ENCODE peak calls at places on chromosomes 13 and 19, in four cellular contexts. One of them, this sample, is unnamed.

GRCh38 chr13:39531646-39532045 is 71.3 kb downstream of the LHFPL6 start:
- DNase-seq in heart left ventricle: no peak
- DNase-seq in IMR-90: peak
- DNase-seq in uterus: no peak
- DNase-seq in this sample: no peak

GRCh38 chr13:55999709-56000108 is 1141.0 kb upstream of the PRR20A start:
- DNase-seq in heart left ventricle: no peak
- DNase-seq in IMR-90: no peak
- DNase-seq in uterus: no peak
- DNase-seq in this sample: no peak

GRCh38 chr19:16117594-16118033 is 5.9 kb downstream of the RAB8A start:
- DNase-seq in heart left ventricle: no peak
- DNase-seq in IMR-90: no peak
- DNase-seq in uterus: no peak
- DNase-seq in this sample: no peak

GRCh38 chr13:30107536-30108136 is 199.7 kb downstream of the KATNAL1 start:
- DNase-seq in heart left ventricle: no peak
- DNase-seq in IMR-90: peak
- DNase-seq in uterus: no peak
- DNase-seq in this sample: no peak

GRCh38 chr19:47711652-47712239 is 1.5 kb upstream of the EHD2 start:
- DNase-seq in heart left ventricle: no peak
- DNase-seq in IMR-90: no peak
- DNase-seq in uterus: no peak
- DNase-seq in this sample: no peak

GRCh38 chr19:18306903-18307681 is 15.8 kb downstream of the LSM4 start:
- DNase-seq in heart left ventricle: no peak
- DNase-seq in IMR-90: no peak
- DNase-seq in uterus: no peak
- DNase-seq in this sample: no peak

GRCh38 chr13:81048026-81048461 is 707.1 kb upstream of the SPRY2 start:
- DNase-seq in heart left ventricle: no peak
- DNase-seq in IMR-90: no peak
- DNase-seq in uterus: no peak
- DNase-seq in this sample: no peak

GRCh38 chr13:43333176-43333575 is 309.8 kb downstream of the DNAJC15 start:
- DNase-seq in heart left ventricle: no peak
- DNase-seq in IMR-90: no peak
- DNase-seq in uterus: no peak
- DNase-seq in this sample: no peak

GRCh38 chr19:13066933-13067831 is 35.5 kb downstream of the LYL1 start:
- DNase-seq in heart left ventricle: no peak
- DNase-seq in IMR-90: no peak
- DNase-seq in uterus: no peak
- DNase-seq in this sample: no peak

GRCh38 chr19:49744946-49745381 is 18.1 kb downstream of the TSKS start:
- DNase-seq in heart left ventricle: no peak
- DNase-seq in IMR-90: no peak
- DNase-seq in uterus: no peak
- DNase-seq in this sample: no peak

GRCh38 chr19:38073806-38074685 is 150.0 kb downstream of the DPF1 start:
- DNase-seq in heart left ventricle: no peak
- DNase-seq in IMR-90: peak
- DNase-seq in uterus: no peak
- DNase-seq in this sample: no peak

DNA sequence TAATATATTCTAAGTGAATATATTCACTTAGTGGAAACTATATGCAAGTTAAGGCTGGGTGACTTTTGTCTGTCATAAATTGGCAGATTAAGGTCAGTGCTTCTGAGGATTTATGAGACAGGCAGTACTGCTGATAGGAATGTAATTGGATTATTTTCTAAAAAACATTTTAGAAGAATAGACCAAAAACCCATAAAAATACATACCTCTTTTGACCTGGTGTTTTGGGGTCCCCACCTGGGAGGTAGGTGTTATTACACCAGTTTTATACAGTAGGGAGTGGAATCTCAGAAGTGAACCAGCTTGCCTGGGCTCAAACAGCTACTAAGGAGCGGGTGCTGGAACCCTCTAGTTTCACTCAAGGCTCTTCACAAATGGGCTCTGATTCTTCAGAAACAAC is 25.3 kb downstream of the COG3 start:
- DNase-seq in heart left ventricle: no peak
- DNase-seq in IMR-90: no peak
- DNase-seq in uterus: no peak
- DNase-seq in this sample: no peak
- TF ChIP-seq CTCF in heart left ventricle: no peak
- TF ChIP-seq CTCF in IMR-90: no peak
- TF ChIP-seq CTCF in uterus: no peak
- TF ChIP-seq CTCF in this sample: no peak

DNA sequence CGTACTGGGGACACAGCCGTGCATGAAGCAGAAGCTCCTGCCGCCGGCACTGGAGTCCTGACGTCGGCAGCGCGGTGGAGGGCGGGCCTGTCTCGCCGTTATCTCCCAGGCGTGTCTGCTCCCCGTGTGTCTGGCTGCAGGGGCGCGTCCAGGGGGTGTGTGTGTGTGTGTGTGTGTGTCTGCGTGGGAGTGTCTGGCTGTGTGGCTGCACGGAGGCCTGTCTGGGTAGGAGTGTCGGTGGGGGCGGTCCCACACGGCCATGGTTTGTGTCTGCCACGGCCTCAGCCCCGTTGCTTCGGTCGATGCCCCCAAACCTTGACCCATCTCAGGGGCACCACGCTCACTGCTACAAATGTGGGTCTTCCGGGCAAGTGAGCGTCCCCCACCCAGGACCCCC is 18.3 kb downstream of the ARID3A start:
- DNase-seq in heart left ventricle: no peak
- DNase-seq in IMR-90: no peak
- DNase-seq in uterus: peak
- DNase-seq in this sample: no peak
- TF ChIP-seq POLR2A in heart left ventricle: no peak
- TF ChIP-seq POLR2A in IMR-90: no peak
- TF ChIP-seq POLR2A in uterus: no peak
- TF ChIP-seq POLR2A in this sample: no peak

DNA sequence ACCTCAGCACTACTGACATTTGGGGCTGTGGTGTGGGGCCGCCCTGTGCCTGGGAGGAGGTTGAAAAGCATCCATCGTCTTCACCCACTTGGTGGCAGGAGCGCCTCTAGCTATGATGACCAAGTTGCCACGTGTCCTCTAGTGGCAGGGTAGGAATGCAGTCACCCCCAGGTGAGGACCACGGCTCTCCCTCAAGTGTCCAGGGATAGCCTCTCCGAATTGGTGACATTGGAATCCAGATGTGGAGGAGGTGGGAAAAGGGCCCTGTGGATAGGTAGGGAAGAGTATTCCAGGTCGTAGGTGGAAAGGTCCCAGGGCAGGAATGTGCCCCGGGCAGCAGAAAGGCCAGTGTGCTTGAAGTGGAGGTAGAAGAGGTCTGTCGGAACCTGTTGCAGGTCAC is 37.6 kb downstream of the ARHGEF18 start:
- DNase-seq in heart left ventricle: no peak
- DNase-seq in IMR-90: no peak
- DNase-seq in uterus: no peak
- DNase-seq in this sample: no peak
- TF ChIP-seq CTCF in heart left ventricle: no peak
- TF ChIP-seq CTCF in IMR-90: no peak
- TF ChIP-seq CTCF in uterus: no peak
- TF ChIP-seq CTCF in this sample: no peak

GRCh38 chr19:54158812-54159351 is 639 bp downstream of the LENG1 start:
- DNase-seq in heart left ventricle: no peak
- DNase-seq in IMR-90: peak
- DNase-seq in uterus: no peak
- DNase-seq in this sample: no peak

GRCh38 chr19:54159352-54160181 is at the start of gene LENG1:
- DNase-seq in heart left ventricle: peak
- DNase-seq in IMR-90: peak
- DNase-seq in uterus: peak
- DNase-seq in this sample: peak

GRCh38 chr19:54160948-54161347 is 1.4 kb upstream of the LENG1 start:
- DNase-seq in heart left ventricle: no peak
- DNase-seq in IMR-90: no peak
- DNase-seq in uterus: no peak
- DNase-seq in this sample: no peak

GRCh38 chr19:54162241-54162805 is 2.8 kb upstream of the LENG1 start:
- DNase-seq in heart left ventricle: peak
- DNase-seq in IMR-90: peak
- DNase-seq in uterus: peak
- DNase-seq in this sample: peak

GRCh38 chr19:54160182-54160811 is 776 bp upstream of the LENG1 start:
- DNase-seq in heart left ventricle: no peak
- DNase-seq in IMR-90: peak
- DNase-seq in uterus: no peak
- DNase-seq in this sample: no peak
- TF ChIP-seq POLR2A in heart left ventricle: no peak
- TF ChIP-seq POLR2A in IMR-90: no peak
- TF ChIP-seq POLR2A in uterus: no peak
- TF ChIP-seq POLR2A in this sample: no peak

DNA sequence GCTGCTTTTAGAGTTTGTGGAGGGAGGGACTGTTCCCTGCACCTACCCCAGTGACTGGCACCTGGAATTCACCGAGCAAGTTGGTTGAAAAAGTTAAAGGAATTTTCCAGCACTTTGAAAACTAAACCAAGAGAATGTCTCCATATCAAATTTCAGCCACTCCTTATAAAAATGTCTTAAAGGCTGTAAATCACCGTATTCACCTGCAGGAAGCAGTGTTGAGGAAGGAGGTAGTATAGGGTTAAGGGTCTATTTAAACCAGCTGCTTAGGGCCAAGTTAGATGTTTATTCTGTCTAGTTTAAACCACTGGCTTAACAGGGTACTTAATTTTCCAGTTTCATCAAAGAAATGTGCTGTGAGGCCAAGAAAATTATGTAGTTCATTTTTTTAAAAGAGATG is 3.8 kb upstream of the RAB20 start:
- DNase-seq in heart left ventricle: no peak
- DNase-seq in IMR-90: no peak
- DNase-seq in uterus: no peak
- DNase-seq in this sample: no peak
- TF ChIP-seq CTCF in heart left ventricle: no peak
- TF ChIP-seq CTCF in IMR-90: peak
- TF ChIP-seq CTCF in uterus: no peak
- TF ChIP-seq CTCF in this sample: no peak

GRCh38 chr19:43465468-43466120 is at the start of gene LYPD3:
- DNase-seq in heart left ventricle: no peak
- DNase-seq in IMR-90: peak
- DNase-seq in uterus: peak
- DNase-seq in this sample: peak
- TF ChIP-seq POLR2A in heart left ventricle: no peak
- TF ChIP-seq POLR2A in IMR-90: no peak
- TF ChIP-seq POLR2A in uterus: no peak
- TF ChIP-seq POLR2A in this sample: peak

GRCh38 chr13:49240017-49240416 is 7.7 kb upstream of the CDADC1 start:
- DNase-seq in heart left ventricle: no peak
- DNase-seq in IMR-90: peak
- DNase-seq in uterus: no peak
- DNase-seq in this sample: no peak
- TF ChIP-seq CTCF in heart left ventricle: peak
- TF ChIP-seq CTCF in IMR-90: peak
- TF ChIP-seq CTCF in uterus: no peak
- TF ChIP-seq CTCF in this sample: no peak

GRCh38 chr19:3606174-3606689 is 443 bp downstream of the TBXA2R start:
- DNase-seq in heart left ventricle: peak
- DNase-seq in IMR-90: no peak
- DNase-seq in uterus: no peak
- DNase-seq in this sample: peak

GRCh38 chr19:3605770-3606169 is 905 bp downstream of the TBXA2R start:
- DNase-seq in heart left ventricle: no peak
- DNase-seq in IMR-90: no peak
- DNase-seq in uterus: no peak
- DNase-seq in this sample: no peak

GRCh38 chr19:3608079-3608641 is 1.5 kb upstream of the TBXA2R start:
- DNase-seq in heart left ventricle: no peak
- DNase-seq in IMR-90: no peak
- DNase-seq in uterus: no peak
- DNase-seq in this sample: no peak

GRCh38 chr19:3607398-3608078 is 863 bp upstream of the TBXA2R start:
- DNase-seq in heart left ventricle: peak
- DNase-seq in IMR-90: no peak
- DNase-seq in uterus: peak
- DNase-seq in this sample: peak

GRCh38 chr19:3606690-3607289 is at the start of gene TBXA2R:
- DNase-seq in heart left ventricle: peak
- DNase-seq in IMR-90: peak
- DNase-seq in uterus: peak
- DNase-seq in this sample: peak
- TF ChIP-seq POLR2A in heart left ventricle: no peak
- TF ChIP-seq POLR2A in IMR-90: no peak
- TF ChIP-seq POLR2A in uterus: peak
- TF ChIP-seq POLR2A in this sample: no peak

DNA sequence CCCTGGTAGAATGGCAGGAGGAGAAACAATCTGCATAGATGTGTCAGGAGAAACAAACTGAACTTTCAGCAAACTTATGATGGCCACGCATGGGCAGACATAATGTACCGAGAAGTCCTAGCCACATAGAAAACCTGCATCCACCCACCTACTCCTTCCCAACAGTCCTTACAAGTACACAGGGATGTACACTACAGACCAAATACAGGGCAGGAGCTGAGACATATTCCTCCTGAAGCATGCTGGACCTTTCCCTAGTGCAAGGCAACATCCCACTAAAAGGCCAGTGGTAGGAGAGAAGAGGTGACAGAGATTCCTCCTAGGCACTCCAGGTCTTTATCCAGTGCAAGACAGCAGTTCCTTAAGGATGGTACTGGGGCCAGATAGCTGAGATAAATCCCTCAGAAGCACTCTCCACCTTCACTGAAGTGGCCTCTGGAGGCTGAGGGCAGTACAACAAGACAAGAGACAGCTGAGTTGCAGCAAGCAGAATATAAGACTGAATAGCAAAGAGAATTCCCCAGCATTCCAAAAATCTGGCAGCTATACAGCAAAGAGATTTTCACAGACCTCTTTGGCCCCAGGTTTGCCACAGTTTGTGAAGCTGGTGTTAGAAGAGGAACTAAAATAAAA is 18.3 kb downstream of the VWA8 start:
- DNase-seq in heart left ventricle: no peak
- DNase-seq in IMR-90: peak
- DNase-seq in uterus: no peak
- DNase-seq in this sample: no peak
- TF ChIP-seq CTCF in heart left ventricle: no peak
- TF ChIP-seq CTCF in IMR-90: peak
- TF ChIP-seq CTCF in uterus: no peak
- TF ChIP-seq CTCF in this sample: no peak

DNA sequence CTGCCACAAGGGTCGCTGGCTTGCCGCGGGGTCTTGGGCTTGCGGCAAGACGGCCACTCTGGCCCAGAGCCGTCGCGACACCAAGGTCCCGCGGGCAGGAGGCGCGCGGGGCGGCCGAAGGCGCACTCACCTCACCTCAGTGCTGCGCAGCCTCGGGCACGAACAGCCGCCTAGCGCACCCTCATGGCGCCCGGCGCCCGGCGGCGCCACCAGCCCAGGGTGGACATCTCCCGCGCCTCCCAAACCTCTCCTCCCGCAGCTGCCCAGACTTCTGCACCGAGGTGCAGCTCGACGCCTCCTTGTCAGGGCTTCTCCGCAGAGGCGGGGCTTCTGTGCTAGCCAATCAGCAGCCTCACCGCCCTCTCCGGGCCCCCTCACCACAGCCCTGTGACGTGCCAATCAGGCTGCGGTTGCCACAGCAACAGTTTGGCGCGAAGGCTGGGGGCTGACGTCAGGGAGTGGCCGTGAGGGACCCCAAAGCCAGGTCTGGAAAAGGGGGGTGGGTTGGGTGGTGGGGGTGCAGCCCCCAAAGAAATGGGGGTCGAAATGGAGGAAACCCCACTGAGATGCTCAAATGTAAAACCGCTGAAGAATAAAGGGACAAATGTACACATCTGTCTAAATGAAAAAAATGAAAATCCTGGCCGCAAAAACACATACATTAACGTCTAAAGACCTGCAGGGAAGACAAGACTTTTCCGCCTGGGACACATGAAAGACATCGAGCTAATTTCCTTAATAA is at the start of the genes PEG3 and ZIM2:
- DNase-seq in heart left ventricle: peak
- DNase-seq in IMR-90: no peak
- DNase-seq in uterus: peak
- DNase-seq in this sample: peak
- TF ChIP-seq POLR2A in heart left ventricle: no peak
- TF ChIP-seq POLR2A in IMR-90: no peak
- TF ChIP-seq POLR2A in uterus: peak
- TF ChIP-seq POLR2A in this sample: no peak

This sample was measured in suprapubic skin.